ENCODE peak calls at places on chromosomes 3 and 15, in six cellular contexts. Z, H, I, E, X and T are unnamed samples.
A peak's percentile ranks its signal among the peaks of the same experiment; 100 is the strongest.

GRCh38 chr3:82773207-82773606 is 1011.8 kb upstream of the GBE1 start:
- DNase-seq in Z (no peak), H (no peak), I (no peak), E (no peak), X (no peak), T (no peak)

GRCh38 chr3:161875483-161875882 is 378.9 kb downstream of the OTOL1 start:
- DNase-seq in Z (no peak), H (no peak), I (no peak), E (no peak), X (no peak), T (no peak)

GRCh38 chr15:30859091-30859874 is 44.4 kb upstream of the FAN1 start:
- DNase-seq in Z (peak; percentile 30), H (no peak), I (no peak), E (peak; percentile 13), X (peak; percentile 7), T (peak; percentile 38)

GRCh38 chr3:16066975-16067374 is 107.5 kb upstream of the GALNT15 start:
- DNase-seq in Z (peak; percentile 98), H (no peak), I (no peak), E (peak; percentile 90), X (peak; percentile 92), T (peak; percentile 82)

GRCh38 chr3:167886690-167887089 is 151.2 kb downstream of the SERPINI1 start:
- DNase-seq in Z (peak; percentile 16), H (no peak), I (no peak), E (no peak), X (no peak), T (peak; percentile 10)

GRCh38 chr3:184574552-184575430 is 13.2 kb downstream of the EPHB3 start:
- DNase-seq in Z (no peak), H (no peak), I (no peak), E (no peak), X (no peak), T (peak; percentile 98)

GRCh38 chr3:115779011-115779410 is 155.7 kb downstream of the GAP43 start:
- DNase-seq in Z (no peak), H (no peak), I (no peak), E (no peak), X (no peak), T (no peak)

GRCh38 chr15:51869074-51869425 is 39.6 kb downstream of the TMOD3 start:
- DNase-seq in Z (peak; percentile 78), H (no peak), I (peak; percentile 67), E (peak; percentile 34), X (peak; percentile 71), T (no peak)

GRCh38 chr3:113270786-113271185 is 59.4 kb downstream of the BOC start:
- DNase-seq in Z (no peak), H (no peak), I (no peak), E (no peak), X (no peak), T (no peak)

GRCh38 chr3:78732471-78732870 is 1035.3 kb downstream of the ROBO1 start:
- DNase-seq in Z (no peak), H (no peak), I (no peak), E (no peak), X (no peak), T (no peak)

GRCh38 chr3:132926098-132926497 is 112.1 kb upstream of the TMEM108 start:
- DNase-seq in Z (no peak), H (no peak), I (no peak), E (no peak), X (no peak), T (no peak)

GRCh38 chr3:157351981-157352380 is 84.7 kb upstream of the PTX3 start:
- DNase-seq in Z (no peak), H (no peak), I (no peak), E (no peak), X (no peak), T (no peak)

GRCh38 chr3:12897537-12898289 is 56.3 kb upstream of the RPL32 start:
- DNase-seq in Z (no peak), H (peak; percentile 29), I (no peak), E (no peak), X (no peak), T (no peak)

GRCh38 chr15:58694641-58695398 is 54.7 kb downstream of the ADAM10 start:
- DNase-seq in Z (peak; percentile 16), H (no peak), I (no peak), E (no peak), X (no peak), T (peak; percentile 10)

DNA sequence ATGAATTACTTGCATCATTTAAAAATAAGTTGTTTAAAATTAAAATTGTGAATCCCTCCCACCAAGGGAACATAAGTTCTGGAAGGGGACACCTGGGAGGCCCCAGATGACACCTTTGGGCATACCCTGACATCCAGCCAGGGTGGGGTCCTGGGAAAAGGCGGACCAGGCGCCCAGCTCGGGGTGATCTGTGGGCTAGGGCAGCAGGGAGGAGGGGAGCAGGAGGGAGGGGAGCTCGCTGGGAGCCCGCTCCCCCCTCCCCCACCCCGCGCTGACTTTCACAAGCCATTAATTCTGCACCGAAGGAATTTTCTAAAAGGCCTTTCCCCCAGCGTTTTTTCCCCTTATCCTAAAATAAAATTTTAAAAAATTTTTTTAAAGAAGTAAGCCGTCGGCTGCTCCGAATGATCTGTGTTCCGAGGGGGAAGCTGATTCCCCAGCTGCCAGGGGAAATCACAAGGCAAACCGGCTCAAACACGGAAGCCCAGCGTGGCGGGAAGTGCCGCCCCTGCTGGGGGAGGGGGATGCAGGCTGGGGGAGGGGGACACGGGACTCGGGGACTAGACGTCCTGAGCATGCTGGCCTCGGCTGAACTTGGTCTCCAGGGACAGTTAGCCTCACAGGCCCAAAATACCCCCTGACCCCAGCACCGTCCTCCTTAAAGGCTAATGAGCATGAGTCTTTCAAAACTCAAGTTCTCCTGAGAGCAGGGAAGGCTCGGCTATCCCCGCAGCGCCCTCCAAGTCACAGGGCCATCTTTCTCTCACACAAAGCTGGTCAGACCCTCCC is 13.9 kb downstream of the PLXND1 start:
- DNase-seq in Z (no peak), H (peak; percentile 93), I (peak; percentile 57), E (no peak), X (no peak), T (no peak)
- H3K4me3 ChIP-seq in Z (peak overlapping the region; percentile 13), H (no peak overlapping the region), I (no peak overlapping the region), E (no peak overlapping the region), X (no peak overlapping the region), T (no peak overlapping the region)

GRCh38 chr15:68814596-68814995 is 6.1 kb downstream of the ANP32A start:
- DNase-seq in Z (no peak), H (no peak), I (no peak), E (no peak), X (no peak), T (no peak)

GRCh38 chr15:68817304-68818087 is 3.2 kb downstream of the ANP32A start:
- DNase-seq in Z (peak; percentile 64), H (peak; percentile 87), I (peak; percentile 79), E (no peak), X (no peak), T (peak; percentile 81)

GRCh38 chr15:68816158-68816557 is 4.5 kb downstream of the ANP32A start:
- DNase-seq in Z (no peak), H (no peak), I (no peak), E (no peak), X (no peak), T (no peak)

GRCh38 chr15:68816795-68817303 is 3.8 kb downstream of the ANP32A start:
- DNase-seq in Z (no peak), H (no peak), I (peak; percentile 55), E (no peak), X (no peak), T (peak; percentile 45)

GRCh38 chr15:68815598-68815997 is 5.1 kb downstream of the ANP32A start:
- DNase-seq in Z (peak; percentile 44), H (no peak), I (no peak), E (no peak), X (no peak), T (no peak)
- H3K4me3 ChIP-seq in Z (no peak overlapping the region), H (no peak overlapping the region), I (no peak overlapping the region), E (no peak overlapping the region), X (no peak overlapping the region), T (no peak overlapping the region)

DNA sequence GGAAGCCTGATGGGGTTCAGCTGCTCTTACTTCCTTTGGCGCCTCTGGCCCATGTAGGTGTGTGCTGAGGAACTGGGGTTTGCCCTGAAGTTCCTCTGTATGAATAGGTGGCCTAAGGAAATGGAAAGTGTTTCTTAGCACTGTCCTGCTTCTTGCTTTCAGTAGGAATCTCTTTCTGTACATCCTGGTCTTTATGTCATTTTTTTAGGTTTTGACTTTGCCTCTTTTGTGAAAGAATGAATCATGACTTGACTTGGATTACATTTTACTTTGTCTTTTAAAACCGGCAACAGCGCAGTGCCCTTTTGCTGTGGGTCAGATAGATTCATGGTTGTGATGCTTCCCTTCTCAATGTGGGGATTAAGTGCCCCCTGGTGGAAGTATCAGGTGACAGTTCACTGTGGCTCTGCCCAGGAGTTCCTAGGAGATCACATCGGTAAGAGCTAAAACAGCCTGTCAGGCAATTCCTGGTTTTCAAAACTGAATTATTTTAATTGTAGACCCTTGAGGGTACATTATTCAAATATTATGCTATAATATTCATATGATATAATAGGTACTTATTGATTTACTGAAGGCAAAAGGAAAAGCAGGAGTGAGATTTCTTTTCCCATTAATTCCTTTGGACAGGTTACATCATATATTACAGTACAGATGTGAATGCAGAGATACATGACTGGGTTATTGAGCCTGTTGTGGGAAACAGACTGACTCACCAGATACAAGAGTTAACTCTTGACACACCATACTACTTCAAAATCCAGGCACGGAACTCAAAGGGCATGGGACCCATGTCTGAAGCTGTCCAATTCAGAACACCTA is 95.4 kb downstream of the HCN4 start:
- DNase-seq in Z (peak; percentile 60), H (no peak), I (peak; percentile 39), E (peak; percentile 32), X (peak; percentile 30), T (peak; percentile 81)
- H3K4me3 ChIP-seq in Z (no peak overlapping the region), H (no peak overlapping the region), I (no peak overlapping the region), E (no peak overlapping the region), X (no peak overlapping the region), T (no peak overlapping the region)

GRCh38 chr15:88705769-88706165 is 67.0 kb downstream of the ISG20 start:
- DNase-seq in Z (no peak), H (no peak), I (no peak), E (no peak), X (no peak), T (no peak)
- H3K4me3 ChIP-seq in Z (peak overlapping the region; percentile 45), H (peak overlapping the region; percentile 55), I (peak overlapping the region; percentile 52), E (peak overlapping the region; percentile 26), X (peak overlapping the region; percentile 43), T (peak overlapping the region; percentile 27)

DNA sequence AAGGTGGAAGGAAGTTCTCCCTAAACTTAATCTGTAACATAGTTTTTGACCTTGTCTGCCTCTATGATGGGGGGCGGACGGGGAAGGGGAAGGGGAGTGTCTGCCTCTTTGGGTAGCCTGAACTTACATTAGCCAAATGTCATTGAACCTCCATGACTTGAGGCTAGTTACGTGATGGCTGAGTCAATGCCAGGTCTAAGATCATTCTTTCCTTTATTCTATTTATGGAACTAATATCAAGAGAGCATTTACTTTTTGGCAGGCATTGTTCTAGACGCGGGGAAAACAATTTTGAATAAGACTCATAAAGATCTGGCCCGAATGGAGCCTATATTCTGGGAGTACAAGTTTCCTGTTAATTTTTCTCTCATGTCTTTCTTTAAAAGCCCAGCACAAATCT is 340.7 kb upstream of the C2CD4B start:
- DNase-seq in Z (peak; percentile 28), H (no peak), I (no peak), E (no peak), X (no peak), T (no peak)
- H3K4me3 ChIP-seq in Z (no peak overlapping the region), H (no peak overlapping the region), I (no peak overlapping the region), E (no peak overlapping the region), X (no peak overlapping the region), T (no peak overlapping the region)

GRCh38 chr15:45364271-45364670 is 14.1 kb downstream of the GATM start:
- DNase-seq in Z (no peak), H (no peak), I (no peak), E (no peak), X (no peak), T (no peak)

GRCh38 chr15:45363334-45363733 is 15.0 kb downstream of the GATM start:
- DNase-seq in Z (no peak), H (no peak), I (no peak), E (no peak), X (no peak), T (no peak)

GRCh38 chr15:45362419-45362818 is 15.9 kb downstream of the GATM start:
- DNase-seq in Z (no peak), H (no peak), I (no peak), E (no peak), X (no peak), T (no peak)

GRCh38 chr15:45361883-45362282 is 16.5 kb downstream of the GATM start:
- DNase-seq in Z (no peak), H (no peak), I (no peak), E (no peak), X (no peak), T (no peak)
- H3K4me3 ChIP-seq in Z (no peak overlapping the region), H (no peak overlapping the region), I (no peak overlapping the region), E (no peak overlapping the region), X (no peak overlapping the region), T (no peak overlapping the region)